ENCODE peak calls at places on chromosomes 4 and X, in seven cellular contexts. One of them, this sample, is unnamed.

GRCh38 chrX:39874202-39874816 is 223.4 kb downstream of the BCOR start:
- DNase-seq in IMR-90: peak; percentile 26
- DNase-seq in upper lobe of right lung: no peak
- DNase-seq in vagina: no peak
- DNase-seq in fibroblast of pulmonary artery: no peak
- DNase-seq in choroid plexus epithelial cell: no peak
- DNase-seq in ascending aorta: no peak
- DNase-seq in this sample: no peak

GRCh38 chr4:57119054-57119651 is 9.0 kb upstream of the IGFBP7 start:
- DNase-seq in IMR-90: peak; percentile 96
- DNase-seq in upper lobe of right lung: peak; percentile 55
- DNase-seq in vagina: no peak
- DNase-seq in fibroblast of pulmonary artery: peak; percentile 96
- DNase-seq in choroid plexus epithelial cell: peak; percentile 92
- DNase-seq in ascending aorta: no peak
- DNase-seq in this sample: peak; percentile 91

GRCh38 chr4:124135409-124135813 is 577.1 kb downstream of the ANKRD50 start:
- DNase-seq in IMR-90: peak; percentile 60
- DNase-seq in upper lobe of right lung: no peak
- DNase-seq in vagina: no peak
- DNase-seq in fibroblast of pulmonary artery: peak; percentile 83
- DNase-seq in choroid plexus epithelial cell: peak; percentile 66
- DNase-seq in ascending aorta: no peak
- DNase-seq in this sample: no peak

GRCh38 chrX:140764401-140764919 is 54.9 kb downstream of the LINC00632 start:
- DNase-seq in IMR-90: peak; percentile 54
- DNase-seq in upper lobe of right lung: no peak
- DNase-seq in vagina: no peak
- DNase-seq in fibroblast of pulmonary artery: peak; percentile 60
- DNase-seq in choroid plexus epithelial cell: peak; percentile 41
- DNase-seq in ascending aorta: no peak
- DNase-seq in this sample: peak; percentile 75

GRCh38 chrX:67612231-67612630 is 68.4 kb downstream of the AR start:
- DNase-seq in IMR-90: peak; percentile 32
- DNase-seq in upper lobe of right lung: no peak
- DNase-seq in vagina: no peak
- DNase-seq in fibroblast of pulmonary artery: no peak
- DNase-seq in choroid plexus epithelial cell: peak; percentile 67
- DNase-seq in ascending aorta: no peak
- DNase-seq in this sample: no peak

GRCh38 chr4:172762902-172763301 is 405.7 kb upstream of the GALNT7 start:
- DNase-seq in IMR-90: no peak
- DNase-seq in upper lobe of right lung: no peak
- DNase-seq in vagina: no peak
- DNase-seq in fibroblast of pulmonary artery: no peak
- DNase-seq in choroid plexus epithelial cell: no peak
- DNase-seq in ascending aorta: no peak
- DNase-seq in this sample: no peak

GRCh38 chrX:150616863-150617198 is 48.4 kb downstream of the MTM1 start:
- DNase-seq in IMR-90: peak; percentile 54
- DNase-seq in upper lobe of right lung: no peak
- DNase-seq in vagina: no peak
- DNase-seq in fibroblast of pulmonary artery: no peak
- DNase-seq in choroid plexus epithelial cell: no peak
- DNase-seq in ascending aorta: no peak
- DNase-seq in this sample: no peak

GRCh38 chr4:25908491-25908901 is 5.5 kb upstream of the SMIM20 start:
- DNase-seq in IMR-90: peak; percentile 99
- DNase-seq in upper lobe of right lung: no peak
- DNase-seq in vagina: no peak
- DNase-seq in fibroblast of pulmonary artery: peak; percentile 88
- DNase-seq in choroid plexus epithelial cell: peak; percentile 91
- DNase-seq in ascending aorta: no peak
- DNase-seq in this sample: no peak

GRCh38 chr4:171117457-171117856 is 695.7 kb upstream of the GALNTL6 start:
- DNase-seq in IMR-90: no peak
- DNase-seq in upper lobe of right lung: no peak
- DNase-seq in vagina: no peak
- DNase-seq in fibroblast of pulmonary artery: no peak
- DNase-seq in choroid plexus epithelial cell: peak; percentile 9
- DNase-seq in ascending aorta: no peak
- DNase-seq in this sample: no peak

GRCh38 chr4:143882892-143883291 is 22.5 kb downstream of the GYPE start:
- DNase-seq in IMR-90: no peak
- DNase-seq in upper lobe of right lung: no peak
- DNase-seq in vagina: no peak
- DNase-seq in fibroblast of pulmonary artery: no peak
- DNase-seq in choroid plexus epithelial cell: no peak
- DNase-seq in ascending aorta: no peak
- DNase-seq in this sample: no peak

GRCh38 chr4:53633608-53634007 is 42.3 kb upstream of the LNX1 start:
- DNase-seq in IMR-90: peak; percentile 56
- DNase-seq in upper lobe of right lung: no peak
- DNase-seq in vagina: no peak
- DNase-seq in fibroblast of pulmonary artery: peak; percentile 60
- DNase-seq in choroid plexus epithelial cell: peak; percentile 39
- DNase-seq in ascending aorta: no peak
- DNase-seq in this sample: no peak

GRCh38 chrX:113512700-113513395 is 672.2 kb upstream of the AMOT start:
- DNase-seq in IMR-90: peak; percentile 37
- DNase-seq in upper lobe of right lung: no peak
- DNase-seq in vagina: no peak
- DNase-seq in fibroblast of pulmonary artery: peak; percentile 74
- DNase-seq in choroid plexus epithelial cell: peak; percentile 54
- DNase-seq in ascending aorta: no peak
- DNase-seq in this sample: no peak

GRCh38 chrX:37993857-37994619 is 12.3 kb upstream of the SYTL5 start:
- DNase-seq in IMR-90: no peak
- DNase-seq in upper lobe of right lung: peak; percentile 68
- DNase-seq in vagina: no peak
- DNase-seq in fibroblast of pulmonary artery: no peak
- DNase-seq in choroid plexus epithelial cell: no peak
- DNase-seq in ascending aorta: no peak
- DNase-seq in this sample: no peak

GRCh38 chr4:73615613-73616012 is 4.6 kb downstream of the RASSF6 start:
- DNase-seq in IMR-90: no peak
- DNase-seq in upper lobe of right lung: no peak
- DNase-seq in vagina: no peak
- DNase-seq in fibroblast of pulmonary artery: no peak
- DNase-seq in choroid plexus epithelial cell: peak; percentile 39
- DNase-seq in ascending aorta: no peak
- DNase-seq in this sample: no peak

GRCh38 chr4:37767546-37767945 is 58.9 kb upstream of the PGM2 start:
- DNase-seq in IMR-90: peak; percentile 44
- DNase-seq in upper lobe of right lung: peak; percentile 83
- DNase-seq in vagina: no peak
- DNase-seq in fibroblast of pulmonary artery: peak; percentile 83
- DNase-seq in choroid plexus epithelial cell: peak; percentile 82
- DNase-seq in ascending aorta: peak; percentile 29
- DNase-seq in this sample: no peak

GRCh38 chrX:55815546-55815945 is 98.0 kb downstream of the RRAGB start:
- DNase-seq in IMR-90: no peak
- DNase-seq in upper lobe of right lung: no peak
- DNase-seq in vagina: no peak
- DNase-seq in fibroblast of pulmonary artery: no peak
- DNase-seq in choroid plexus epithelial cell: no peak
- DNase-seq in ascending aorta: no peak
- DNase-seq in this sample: no peak

GRCh38 chrX:108270739-108271396 is 167.4 kb downstream of the COL4A6 start:
- DNase-seq in IMR-90: peak; percentile 12
- DNase-seq in upper lobe of right lung: no peak
- DNase-seq in vagina: no peak
- DNase-seq in fibroblast of pulmonary artery: peak; percentile 7
- DNase-seq in choroid plexus epithelial cell: peak; percentile 14
- DNase-seq in ascending aorta: no peak
- DNase-seq in this sample: no peak

DNA sequence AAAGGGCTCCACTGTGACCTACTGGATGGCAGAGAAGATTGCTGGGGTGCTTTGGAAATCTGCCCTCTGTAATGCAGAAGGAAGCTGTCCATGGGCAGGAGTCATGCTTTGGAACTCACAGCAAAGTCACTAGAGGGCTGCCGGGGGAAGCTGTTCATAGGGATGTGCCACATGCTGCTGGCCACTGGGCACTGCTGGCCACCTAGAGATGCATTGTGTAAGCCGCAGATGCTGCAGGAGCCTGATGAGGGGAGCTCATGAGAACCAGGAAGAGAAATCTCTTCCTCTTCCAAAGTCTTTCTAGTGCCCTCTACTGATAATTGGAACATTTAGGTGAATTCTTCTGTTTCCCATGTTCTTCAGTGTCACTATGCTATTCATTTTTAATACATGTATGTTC is 31.2 kb upstream of the UXT start:
- DNase-seq in IMR-90: no peak
- DNase-seq in upper lobe of right lung: no peak
- DNase-seq in vagina: no peak
- DNase-seq in fibroblast of pulmonary artery: peak; percentile 3
- DNase-seq in choroid plexus epithelial cell: no peak
- DNase-seq in ascending aorta: no peak
- DNase-seq in this sample: no peak
- TF ChIP-seq CTCF in IMR-90: no peak
- TF ChIP-seq CTCF in upper lobe of right lung: no peak
- TF ChIP-seq CTCF in vagina: no peak
- TF ChIP-seq CTCF in fibroblast of pulmonary artery: no peak
- TF ChIP-seq CTCF in choroid plexus epithelial cell: no peak
- TF ChIP-seq CTCF in ascending aorta: no peak
- TF ChIP-seq CTCF in this sample: no peak

GRCh38 chrX:139194571-139195280 is 335.8 kb upstream of the F9 start:
- DNase-seq in IMR-90: no peak
- DNase-seq in upper lobe of right lung: peak; percentile 76
- DNase-seq in vagina: no peak
- DNase-seq in fibroblast of pulmonary artery: no peak
- DNase-seq in choroid plexus epithelial cell: no peak
- DNase-seq in ascending aorta: no peak
- DNase-seq in this sample: no peak
- H3K4me3 ChIP-seq in IMR-90: no peak overlapping the region
- H3K4me3 ChIP-seq in upper lobe of right lung: peak overlapping the region; percentile 32
- H3K4me3 ChIP-seq in vagina: peak overlapping the region; percentile 35
- H3K4me3 ChIP-seq in fibroblast of pulmonary artery: no peak overlapping the region
- H3K4me3 ChIP-seq in choroid plexus epithelial cell: no peak overlapping the region
- H3K4me3 ChIP-seq in ascending aorta: peak overlapping the region; percentile 52
- H3K4me3 ChIP-seq in this sample: peak overlapping the region; percentile 65

GRCh38 chr4:185227131-185227551 is 17.7 kb downstream of the SNX25 start:
- DNase-seq in IMR-90: peak; percentile 13
- DNase-seq in upper lobe of right lung: no peak
- DNase-seq in vagina: no peak
- DNase-seq in fibroblast of pulmonary artery: no peak
- DNase-seq in choroid plexus epithelial cell: peak; percentile 60
- DNase-seq in ascending aorta: no peak
- DNase-seq in this sample: no peak
- TF ChIP-seq CTCF in IMR-90: no peak
- TF ChIP-seq CTCF in upper lobe of right lung: no peak
- TF ChIP-seq CTCF in vagina: no peak
- TF ChIP-seq CTCF in fibroblast of pulmonary artery: peak; percentile 20
- TF ChIP-seq CTCF in choroid plexus epithelial cell: peak; percentile 54
- TF ChIP-seq CTCF in ascending aorta: peak; percentile 35
- TF ChIP-seq CTCF in this sample: no peak

DNA sequence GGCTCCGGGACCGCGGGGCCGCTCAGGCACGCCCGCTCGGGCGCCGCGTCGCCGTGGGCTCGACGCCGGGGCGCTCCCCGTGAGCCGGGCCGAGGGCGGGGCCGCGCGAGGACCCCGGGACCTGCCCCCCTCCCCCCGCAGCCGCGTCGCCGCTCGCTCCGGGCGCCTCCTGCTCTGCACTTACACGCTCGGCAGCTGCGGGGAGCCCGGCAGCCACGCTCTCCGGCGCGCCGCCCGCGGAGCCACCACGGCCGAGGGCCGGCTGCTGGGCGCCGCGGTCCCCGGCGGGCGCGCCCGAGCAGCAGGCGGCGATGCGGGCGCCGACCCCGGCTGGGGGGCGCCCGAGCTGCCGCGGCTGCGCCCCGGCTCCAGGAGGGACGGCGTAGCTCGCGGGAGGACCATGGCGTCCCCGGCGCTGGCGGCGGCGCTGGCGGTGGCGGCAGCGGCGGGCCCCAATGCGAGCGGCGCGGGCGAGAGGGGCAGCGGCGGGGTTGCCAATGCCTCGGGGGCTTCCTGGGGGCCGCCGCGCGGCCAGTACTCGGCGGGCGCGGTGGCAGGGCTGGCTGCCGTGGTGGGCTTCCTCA is at the start of gene ADRA2C:
- DNase-seq in IMR-90: no peak
- DNase-seq in upper lobe of right lung: no peak
- DNase-seq in vagina: no peak
- DNase-seq in fibroblast of pulmonary artery: no peak
- DNase-seq in choroid plexus epithelial cell: peak; percentile 6
- DNase-seq in ascending aorta: no peak
- DNase-seq in this sample: no peak
- H3K4me3 ChIP-seq in IMR-90: peak within 1 kb of the TSS; percentile 18
- H3K4me3 ChIP-seq in upper lobe of right lung: peak within 1 kb of the TSS; percentile 39
- H3K4me3 ChIP-seq in vagina: peak within 1 kb of the TSS; percentile 55
- H3K4me3 ChIP-seq in fibroblast of pulmonary artery: no peak within 1 kb of the TSS
- H3K4me3 ChIP-seq in choroid plexus epithelial cell: peak within 1 kb of the TSS; percentile 24
- H3K4me3 ChIP-seq in ascending aorta: peak within 1 kb of the TSS; percentile 78
- H3K4me3 ChIP-seq in this sample: peak within 1 kb of the TSS; percentile 73

This sample was measured in coronary artery.